ENCODE peak calls at places on chromosomes 1 and 21, in nine cellular contexts. One of them, this sample, is unnamed.

GRCh38 chr1:197649188-197649587 is 126.1 kb downstream of the DENND1B start:
- DNase-seq in BE2C: no peak
- DNase-seq in fibroblast of the aortic adventitia: no peak
- DNase-seq in psoas muscle: no peak
- DNase-seq in uterus: no peak
- DNase-seq in epithelial cell of proximal tubule: no peak
- DNase-seq in MM.1S: no peak
- DNase-seq in WERI-Rb-1: no peak
- DNase-seq in AG04449: no peak
- DNase-seq in this sample: no peak

GRCh38 chr1:114154146-114154962 is 685 bp upstream of the SYT6 start:
- DNase-seq in epithelial cell of proximal tubule: no peak
- DNase-seq in fibroblast of the aortic adventitia: peak
- DNase-seq in AG04449: no peak
- DNase-seq in MM.1S: no peak
- DNase-seq in uterus: no peak
- DNase-seq in psoas muscle: no peak
- DNase-seq in WERI-Rb-1: peak
- DNase-seq in BE2C: peak
- DNase-seq in this sample: peak

GRCh38 chr21:41171210-41171609 is 3.2 kb downstream of the BACE2 start:
- DNase-seq in epithelial cell of proximal tubule: peak
- DNase-seq in uterus: no peak
- DNase-seq in AG04449: no peak
- DNase-seq in BE2C: no peak
- DNase-seq in MM.1S: no peak
- DNase-seq in psoas muscle: peak
- DNase-seq in fibroblast of the aortic adventitia: peak
- DNase-seq in WERI-Rb-1: no peak
- DNase-seq in this sample: no peak

GRCh38 chr1:30788580-30789387 is 31.2 kb upstream of the LAPTM5 start:
- DNase-seq in fibroblast of the aortic adventitia: no peak
- DNase-seq in uterus: no peak
- DNase-seq in AG04449: no peak
- DNase-seq in WERI-Rb-1: no peak
- DNase-seq in epithelial cell of proximal tubule: no peak
- DNase-seq in BE2C: no peak
- DNase-seq in MM.1S: no peak
- DNase-seq in psoas muscle: peak
- DNase-seq in this sample: peak

GRCh38 chr1:235532350-235532749 is 28.1 kb upstream of the B3GALNT2 start:
- DNase-seq in uterus: no peak
- DNase-seq in epithelial cell of proximal tubule: no peak
- DNase-seq in BE2C: no peak
- DNase-seq in fibroblast of the aortic adventitia: peak
- DNase-seq in psoas muscle: no peak
- DNase-seq in AG04449: peak
- DNase-seq in MM.1S: no peak
- DNase-seq in WERI-Rb-1: no peak
- DNase-seq in this sample: peak

GRCh38 chr1:220221269-220221668 is 51.0 kb downstream of the RAB3GAP2 start:
- DNase-seq in WERI-Rb-1: no peak
- DNase-seq in BE2C: no peak
- DNase-seq in uterus: no peak
- DNase-seq in MM.1S: no peak
- DNase-seq in epithelial cell of proximal tubule: no peak
- DNase-seq in AG04449: no peak
- DNase-seq in fibroblast of the aortic adventitia: no peak
- DNase-seq in psoas muscle: no peak
- DNase-seq in this sample: no peak

GRCh38 chr1:236495359-236496120 is 28.2 kb upstream of the LGALS8 start:
- DNase-seq in AG04449: no peak
- DNase-seq in epithelial cell of proximal tubule: no peak
- DNase-seq in uterus: no peak
- DNase-seq in WERI-Rb-1: peak
- DNase-seq in BE2C: no peak
- DNase-seq in MM.1S: no peak
- DNase-seq in fibroblast of the aortic adventitia: no peak
- DNase-seq in psoas muscle: no peak
- DNase-seq in this sample: no peak

GRCh38 chr1:209305221-209305954 is 278.1 kb upstream of the CAMK1G start:
- DNase-seq in psoas muscle: no peak
- DNase-seq in BE2C: no peak
- DNase-seq in fibroblast of the aortic adventitia: no peak
- DNase-seq in WERI-Rb-1: peak
- DNase-seq in epithelial cell of proximal tubule: no peak
- DNase-seq in AG04449: no peak
- DNase-seq in uterus: no peak
- DNase-seq in MM.1S: no peak
- DNase-seq in this sample: no peak

GRCh38 chr1:218874313-218874712 is 299.4 kb upstream of the LYPLAL1 start:
- DNase-seq in psoas muscle: no peak
- DNase-seq in fibroblast of the aortic adventitia: peak
- DNase-seq in WERI-Rb-1: no peak
- DNase-seq in AG04449: no peak
- DNase-seq in epithelial cell of proximal tubule: no peak
- DNase-seq in uterus: no peak
- DNase-seq in BE2C: no peak
- DNase-seq in MM.1S: peak
- DNase-seq in this sample: peak

GRCh38 chr1:208888376-208888775 is 644.2 kb upstream of the PLXNA2 start:
- DNase-seq in fibroblast of the aortic adventitia: peak
- DNase-seq in WERI-Rb-1: no peak
- DNase-seq in uterus: no peak
- DNase-seq in AG04449: no peak
- DNase-seq in BE2C: no peak
- DNase-seq in epithelial cell of proximal tubule: no peak
- DNase-seq in MM.1S: no peak
- DNase-seq in psoas muscle: no peak
- DNase-seq in this sample: no peak

GRCh38 chr1:177848577-177848976 is 121.3 kb downstream of the SEC16B start:
- DNase-seq in BE2C: no peak
- DNase-seq in epithelial cell of proximal tubule: peak
- DNase-seq in MM.1S: no peak
- DNase-seq in fibroblast of the aortic adventitia: peak
- DNase-seq in uterus: no peak
- DNase-seq in WERI-Rb-1: no peak
- DNase-seq in AG04449: no peak
- DNase-seq in psoas muscle: no peak
- DNase-seq in this sample: peak

GRCh38 chr1:38899560-38899959 is 18.2 kb upstream of the GJA9 start:
- DNase-seq in BE2C: no peak
- DNase-seq in AG04449: no peak
- DNase-seq in uterus: no peak
- DNase-seq in WERI-Rb-1: no peak
- DNase-seq in fibroblast of the aortic adventitia: no peak
- DNase-seq in psoas muscle: no peak
- DNase-seq in MM.1S: no peak
- DNase-seq in epithelial cell of proximal tubule: no peak
- DNase-seq in this sample: no peak

GRCh38 chr1:157509546-157510232 is 42.6 kb downstream of the FCRL5 start:
- DNase-seq in uterus: no peak
- DNase-seq in AG04449: no peak
- DNase-seq in WERI-Rb-1: no peak
- DNase-seq in MM.1S: no peak
- DNase-seq in psoas muscle: no peak
- DNase-seq in fibroblast of the aortic adventitia: no peak
- DNase-seq in epithelial cell of proximal tubule: no peak
- DNase-seq in BE2C: no peak
- DNase-seq in this sample: no peak

GRCh38 chr1:157504646-157505045 is 47.7 kb downstream of the FCRL5 start:
- DNase-seq in AG04449: no peak
- DNase-seq in MM.1S: no peak
- DNase-seq in psoas muscle: no peak
- DNase-seq in WERI-Rb-1: no peak
- DNase-seq in uterus: no peak
- DNase-seq in epithelial cell of proximal tubule: no peak
- DNase-seq in fibroblast of the aortic adventitia: no peak
- DNase-seq in BE2C: no peak
- DNase-seq in this sample: no peak

DNA sequence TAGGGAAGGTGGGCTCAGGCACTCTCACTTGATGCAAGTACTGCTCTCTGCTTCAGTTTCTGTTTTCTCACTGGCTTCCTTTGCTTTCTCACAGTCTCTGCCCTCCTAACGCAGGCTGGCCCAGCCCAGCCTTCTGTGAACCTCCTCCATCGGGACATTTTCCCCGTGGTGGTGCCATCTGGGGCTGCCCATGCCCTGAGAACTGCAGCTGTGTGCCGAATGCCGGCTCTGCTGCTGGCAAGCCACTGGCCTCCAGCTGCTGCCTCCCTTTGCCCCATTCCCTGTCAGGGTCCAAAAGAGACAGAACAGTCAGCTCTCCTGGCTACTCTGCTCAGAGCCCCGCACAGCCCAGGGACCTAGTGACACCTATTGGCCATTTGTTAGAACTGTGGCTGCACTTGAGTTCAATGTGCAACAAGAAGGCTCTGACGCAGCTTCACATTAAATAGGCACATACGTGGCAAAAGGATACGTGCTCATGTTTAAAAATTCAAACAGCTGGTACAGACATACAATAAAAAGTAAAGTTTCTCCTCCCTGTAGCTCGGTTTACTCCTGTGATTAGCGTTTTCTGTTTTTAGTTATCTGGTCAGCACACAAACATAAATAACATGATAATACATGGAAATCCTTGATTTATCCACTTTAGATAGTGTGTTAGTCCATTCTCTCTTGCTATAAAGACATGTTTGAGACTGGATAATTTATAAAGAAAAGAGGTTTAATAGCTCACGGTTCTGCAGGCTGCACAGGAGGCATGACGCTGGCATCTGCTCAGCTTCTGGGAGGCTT is 46.6 kb downstream of the FCRL5 start:
- DNase-seq in uterus: no peak
- DNase-seq in AG04449: peak
- DNase-seq in BE2C: peak
- DNase-seq in WERI-Rb-1: peak
- DNase-seq in epithelial cell of proximal tubule: peak
- DNase-seq in fibroblast of the aortic adventitia: peak
- DNase-seq in MM.1S: peak
- DNase-seq in psoas muscle: no peak
- DNase-seq in this sample: peak
- TF ChIP-seq CTCF in uterus: peak
- TF ChIP-seq CTCF in AG04449: peak
- TF ChIP-seq CTCF in BE2C: peak
- TF ChIP-seq CTCF in WERI-Rb-1: peak
- TF ChIP-seq CTCF in epithelial cell of proximal tubule: peak
- TF ChIP-seq CTCF in fibroblast of the aortic adventitia: peak
- TF ChIP-seq CTCF in MM.1S: peak
- TF ChIP-seq CTCF in psoas muscle: peak
- TF ChIP-seq CTCF in this sample: peak

GRCh38 chr1:25030674-25031589 is 100.9 kb upstream of the RUNX3 start:
- DNase-seq in psoas muscle: no peak
- DNase-seq in MM.1S: no peak
- DNase-seq in AG04449: no peak
- DNase-seq in WERI-Rb-1: no peak
- DNase-seq in uterus: no peak
- DNase-seq in epithelial cell of proximal tubule: no peak
- DNase-seq in BE2C: no peak
- DNase-seq in fibroblast of the aortic adventitia: no peak
- DNase-seq in this sample: peak
- H3K4me3 ChIP-seq in psoas muscle: no peak
- H3K4me3 ChIP-seq in MM.1S: no peak
- H3K4me3 ChIP-seq in AG04449: no peak
- H3K4me3 ChIP-seq in WERI-Rb-1: no peak
- H3K4me3 ChIP-seq in uterus: no peak
- H3K4me3 ChIP-seq in epithelial cell of proximal tubule: no peak
- H3K4me3 ChIP-seq in BE2C: no peak
- H3K4me3 ChIP-seq in fibroblast of the aortic adventitia: no peak
- H3K4me3 ChIP-seq in this sample: no peak

DNA sequence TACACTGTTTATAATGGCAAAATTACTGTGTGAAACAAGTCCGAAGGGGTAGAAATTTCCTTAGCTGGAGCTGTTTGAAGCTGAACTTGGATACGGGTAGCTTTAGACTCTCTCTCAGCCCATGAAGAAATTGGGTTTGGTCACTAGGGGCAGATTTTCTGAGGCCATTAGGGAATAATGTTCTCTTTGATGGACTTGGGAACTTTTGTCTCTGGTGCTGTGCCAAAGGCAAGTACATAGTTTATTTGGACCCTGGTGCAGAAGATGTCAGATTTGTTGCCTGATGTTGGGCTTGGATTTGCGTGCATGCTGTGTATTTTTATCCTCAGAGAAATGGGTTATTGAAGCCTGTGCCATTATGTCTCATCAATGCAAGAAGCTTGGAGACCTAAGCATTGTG is 109.6 kb downstream of the VPS13D start:
- DNase-seq in fibroblast of the aortic adventitia: no peak
- DNase-seq in uterus: no peak
- DNase-seq in psoas muscle: no peak
- DNase-seq in WERI-Rb-1: no peak
- DNase-seq in epithelial cell of proximal tubule: no peak
- DNase-seq in BE2C: peak
- DNase-seq in MM.1S: no peak
- DNase-seq in AG04449: no peak
- DNase-seq in this sample: no peak
- TF ChIP-seq CTCF in fibroblast of the aortic adventitia: peak
- TF ChIP-seq CTCF in uterus: peak
- TF ChIP-seq CTCF in psoas muscle: no peak
- TF ChIP-seq CTCF in WERI-Rb-1: peak
- TF ChIP-seq CTCF in epithelial cell of proximal tubule: peak
- TF ChIP-seq CTCF in BE2C: peak
- TF ChIP-seq CTCF in MM.1S: peak
- TF ChIP-seq CTCF in AG04449: no peak
- TF ChIP-seq CTCF in this sample: peak

DNA sequence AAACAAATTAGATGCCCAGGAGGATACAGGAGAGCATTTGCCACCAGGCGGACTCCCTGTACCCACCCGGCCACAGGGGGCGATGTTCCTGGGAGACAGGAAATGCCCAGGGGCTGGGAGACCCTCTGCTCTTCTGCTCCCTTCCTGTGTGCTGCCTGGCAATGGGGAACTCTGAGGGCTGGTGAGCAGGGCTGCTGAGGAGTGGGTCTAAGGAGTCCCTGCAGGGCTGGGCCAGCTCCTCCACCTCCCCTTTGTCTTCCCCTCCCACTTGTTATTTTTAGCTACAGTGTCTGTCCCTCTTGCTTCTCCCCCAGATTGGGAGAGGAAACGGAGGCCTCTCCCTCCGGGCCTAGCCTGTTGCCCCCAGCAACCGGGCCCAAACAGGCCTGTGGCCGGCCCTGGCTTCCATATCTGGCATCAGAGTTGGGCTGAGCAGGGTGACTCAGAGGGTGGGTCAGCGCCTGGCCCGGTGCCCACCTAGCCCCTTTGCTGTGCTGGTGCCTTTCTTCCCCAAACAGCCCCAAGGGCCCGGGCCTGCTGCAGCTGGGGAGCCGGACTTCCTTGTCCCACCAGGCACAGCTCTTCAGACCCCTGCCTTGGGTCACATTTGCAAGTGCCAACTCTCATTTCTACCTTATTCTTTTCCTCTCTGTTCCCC is 11.7 kb downstream of the LMNA start:
- DNase-seq in epithelial cell of proximal tubule: no peak
- DNase-seq in MM.1S: no peak
- DNase-seq in AG04449: peak
- DNase-seq in psoas muscle: peak
- DNase-seq in WERI-Rb-1: peak
- DNase-seq in uterus: peak
- DNase-seq in BE2C: peak
- DNase-seq in fibroblast of the aortic adventitia: peak
- DNase-seq in this sample: peak
- H3K4me3 ChIP-seq in epithelial cell of proximal tubule: peak
- H3K4me3 ChIP-seq in MM.1S: no peak
- H3K4me3 ChIP-seq in AG04449: peak
- H3K4me3 ChIP-seq in psoas muscle: peak
- H3K4me3 ChIP-seq in WERI-Rb-1: no peak
- H3K4me3 ChIP-seq in uterus: peak
- H3K4me3 ChIP-seq in BE2C: peak
- H3K4me3 ChIP-seq in fibroblast of the aortic adventitia: peak
- H3K4me3 ChIP-seq in this sample: peak

GRCh38 chr21:25360593-25360992 is 246.7 kb downstream of the MRPL39 start:
- DNase-seq in MM.1S: no peak
- DNase-seq in psoas muscle: no peak
- DNase-seq in fibroblast of the aortic adventitia: no peak
- DNase-seq in uterus: no peak
- DNase-seq in AG04449: no peak
- DNase-seq in BE2C: no peak
- DNase-seq in WERI-Rb-1: no peak
- DNase-seq in epithelial cell of proximal tubule: no peak
- DNase-seq in this sample: peak
- TF ChIP-seq CTCF in MM.1S: peak
- TF ChIP-seq CTCF in psoas muscle: no peak
- TF ChIP-seq CTCF in fibroblast of the aortic adventitia: peak
- TF ChIP-seq CTCF in uterus: no peak
- TF ChIP-seq CTCF in AG04449: no peak
- TF ChIP-seq CTCF in BE2C: peak
- TF ChIP-seq CTCF in WERI-Rb-1: peak
- TF ChIP-seq CTCF in epithelial cell of proximal tubule: peak
- TF ChIP-seq CTCF in this sample: peak

This sample was measured in fibroblast of mammary gland.